ENCODE peak calls at places on chromosomes 1 and 21, in six cellular contexts. U, H, G, P, L and K are unnamed samples.

GRCh38 chr1:235557495-235557894 is 53.2 kb upstream of the B3GALNT2 start:
- DNase-seq in L (no peak), U (no peak), P (no peak), H (no peak), G (no peak), K (no peak)

GRCh38 chr1:162022626-162023025 is 1.0 kb downstream of the OLFML2B start:
- DNase-seq in U (no peak), L (no peak), H (no peak), G (no peak), P (no peak), K (no peak)

GRCh38 chr1:81165963-81166362 is 634.8 kb upstream of the ADGRL2 start:
- DNase-seq in G (no peak), U (no peak), P (no peak), L (peak; percentile 58), H (no peak), K (no peak)

GRCh38 chr21:15741510-15741909 is 11.7 kb downstream of the USP25 start:
- DNase-seq in G (no peak), L (peak; percentile 67), U (peak; percentile 67), P (peak; percentile 24), H (peak; percentile 74), K (no peak)

GRCh38 chr21:16113052-16113715 is 383.4 kb downstream of the USP25 start:
- DNase-seq in H (no peak), P (peak; percentile 48), L (peak; percentile 16), U (no peak), G (no peak), K (no peak)

GRCh38 chr1:203088441-203088840 is 2.6 kb upstream of the MYOG start:
- DNase-seq in L (no peak), P (no peak), U (no peak), H (no peak), G (no peak), K (no peak)

GRCh38 chr1:102640872-102641271 is 467.4 kb downstream of the COL11A1 start:
- DNase-seq in U (no peak), H (peak; percentile 12), G (no peak), P (no peak), L (no peak), K (no peak)

GRCh38 chr1:204172404-204173049 is 6.4 kb upstream of the REN start:
- DNase-seq in H (no peak), L (peak; percentile 16), G (no peak), P (no peak), U (no peak), K (no peak)

GRCh38 chr1:155026154-155026553 is 7.4 kb downstream of the DCST2 start:
- DNase-seq in L (no peak), P (peak; percentile 46), H (no peak), U (no peak), G (no peak), K (no peak)

GRCh38 chr1:210646258-210646616 is 317.5 kb downstream of the HHAT start:
- DNase-seq in L (no peak), H (no peak), G (no peak), U (no peak), P (no peak), K (no peak)

GRCh38 chr1:15945832-15946448 is 30.0 kb downstream of the ZBTB17 start:
- DNase-seq in P (no peak), L (no peak), G (no peak), H (no peak), U (no peak), K (no peak)

GRCh38 chr1:187570166-187570565 is 741.4 kb downstream of the PLA2G4A start:
- DNase-seq in G (no peak), P (no peak), L (no peak), U (no peak), H (no peak), K (no peak)

DNA sequence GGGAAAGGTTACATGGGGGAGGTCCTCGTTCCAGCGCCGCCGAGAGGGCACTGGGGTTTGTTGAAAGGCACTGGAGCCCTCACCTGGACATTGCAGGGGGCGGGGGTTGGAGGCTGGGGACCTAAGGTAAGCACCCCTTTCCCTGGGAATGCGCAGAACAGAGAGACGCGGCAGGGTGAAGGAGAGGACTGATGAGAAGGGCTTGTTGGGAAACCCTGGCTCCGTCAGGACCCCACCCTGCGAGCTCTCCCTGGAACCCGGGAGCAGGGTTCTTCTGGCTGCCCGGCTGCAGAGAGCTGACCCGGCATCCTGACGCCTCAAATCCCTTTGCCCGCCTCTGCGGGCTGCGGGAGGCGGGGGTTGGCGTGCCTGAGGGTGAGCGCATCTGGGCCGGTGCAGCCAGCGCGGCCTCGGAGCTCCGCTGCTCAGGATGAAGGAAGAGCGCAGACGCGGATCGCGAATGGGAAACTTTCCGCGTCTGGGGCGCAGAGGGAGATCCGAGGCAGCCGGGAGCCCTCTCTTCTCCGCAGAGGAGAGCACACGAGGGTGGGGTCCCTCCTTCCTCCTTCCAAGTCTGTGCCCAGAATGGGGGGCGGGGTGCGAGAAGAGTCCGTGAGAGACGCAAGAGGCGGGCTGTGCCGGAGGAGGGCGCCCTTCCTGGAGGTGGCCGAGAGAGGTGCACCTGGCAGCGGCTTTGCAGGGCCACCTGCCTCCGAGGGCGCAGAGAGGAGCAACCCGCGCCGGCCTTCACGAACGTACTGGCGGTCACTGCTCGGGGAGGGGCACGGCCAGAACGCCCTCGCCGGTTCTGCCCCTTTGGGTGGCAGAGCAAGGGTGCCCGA is 2.4 kb downstream of the IGSF21 start:
- DNase-seq in L (no peak), P (no peak), G (peak; percentile 75), H (no peak), U (no peak), K (no peak)
- H3K4me3 ChIP-seq in L (no peak overlapping the region), P (no peak overlapping the region), G (peak overlapping the region; percentile 38), H (no peak overlapping the region), U (no peak overlapping the region), K (no peak overlapping the region)

GRCh38 chr1:66331641-66332523 is 202.1 kb upstream of the SGIP1 start:
- DNase-seq in L (peak; percentile 85), H (peak; percentile 78), P (peak; percentile 71), U (peak; percentile 88), G (peak; percentile 79), K (peak; percentile 84)
- TF ChIP-seq CTCF in L (peak; percentile 35), H (peak; percentile 18), P (peak; percentile 46), U (peak; percentile 19), G (peak; percentile 47), K (peak; percentile 54)

DNA sequence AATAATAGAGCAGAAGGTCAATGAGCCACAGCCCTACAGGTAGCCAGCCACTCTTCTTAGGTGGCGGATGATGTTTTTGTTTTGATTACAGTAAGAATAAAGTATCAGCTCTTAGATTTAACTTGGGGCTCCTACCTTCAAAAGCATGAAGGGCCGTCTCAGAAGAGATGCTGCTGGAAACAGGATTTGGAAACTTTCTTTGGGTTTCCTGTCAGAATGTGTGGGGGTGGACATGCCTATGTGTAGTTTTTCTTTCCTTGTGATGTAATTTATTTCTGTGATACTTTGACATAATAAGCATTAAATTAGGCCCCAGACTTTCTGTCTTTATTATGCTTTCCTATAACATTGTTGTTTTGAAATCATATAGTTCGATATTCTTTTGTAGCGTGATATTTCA is 1.5 kb downstream of the RAP1A start:
- DNase-seq in H (peak; percentile 12), P (no peak), U (no peak), G (no peak), L (peak; percentile 11), K (no peak)
- H3K4me3 ChIP-seq in H (peak overlapping the region; percentile 95), P (peak overlapping the region; percentile 88), U (peak overlapping the region; percentile 81), G (peak overlapping the region; percentile 90), L (peak overlapping the region; percentile 99), K (peak overlapping the region; percentile 63)

DNA sequence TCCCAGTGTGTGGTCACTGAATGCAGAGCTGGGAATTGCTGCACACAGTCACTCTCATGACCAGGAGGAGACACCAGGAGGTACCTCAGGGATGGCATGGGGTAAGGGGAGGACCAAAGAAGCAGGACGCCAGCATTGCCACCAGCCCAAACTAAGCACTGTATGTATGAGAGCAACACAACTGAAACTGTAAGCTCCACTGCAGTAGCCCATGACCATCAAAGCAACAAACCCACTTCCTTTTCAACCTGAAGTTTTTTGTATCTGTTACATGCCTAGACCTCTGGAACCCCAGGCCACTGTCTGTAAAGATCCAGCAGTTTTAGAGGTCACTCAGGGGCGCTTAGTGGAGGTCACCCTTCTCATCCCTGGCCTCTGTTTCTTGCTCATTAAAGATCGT is 164.3 kb downstream of the SETD4 start:
- DNase-seq in P (no peak), H (no peak), G (no peak), U (no peak), L (no peak), K (no peak)
- TF ChIP-seq CTCF in P (no peak), H (no peak), G (no peak), U (no peak), L (no peak), K (no peak)

DNA sequence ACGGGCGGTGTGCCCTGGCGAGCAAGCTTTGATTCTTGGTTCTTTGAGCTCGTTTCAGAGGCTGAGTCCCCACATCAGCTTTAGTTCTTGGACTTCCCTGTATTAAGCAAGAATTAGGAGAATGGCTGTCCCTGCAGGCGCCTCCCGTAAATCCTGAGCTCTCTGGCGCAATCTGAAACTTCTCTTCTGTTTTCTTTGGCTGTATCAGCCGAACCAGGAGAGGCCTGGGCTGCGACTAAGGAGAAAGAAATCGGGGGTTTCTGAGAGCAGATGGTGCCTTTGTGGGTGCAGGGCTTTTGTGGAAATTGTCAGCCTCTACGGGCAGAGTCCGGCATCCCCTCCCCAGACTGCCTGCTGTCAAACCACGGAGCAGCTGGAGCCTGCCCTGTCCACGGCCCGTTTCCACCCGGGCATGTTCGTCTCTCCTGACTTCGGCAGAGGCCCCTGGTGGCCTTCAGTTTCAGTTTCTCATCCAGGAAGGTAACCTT is 17.9 kb downstream of the CSTB start:
- DNase-seq in P (peak; percentile 51), H (no peak), U (peak; percentile 70), G (peak; percentile 86), L (peak; percentile 70), K (peak; percentile 37)
- H3K4me3 ChIP-seq in P (no peak overlapping the region), H (no peak overlapping the region), U (peak overlapping the region; percentile 1), G (peak overlapping the region; percentile 40), L (no peak overlapping the region), K (no peak overlapping the region)

DNA sequence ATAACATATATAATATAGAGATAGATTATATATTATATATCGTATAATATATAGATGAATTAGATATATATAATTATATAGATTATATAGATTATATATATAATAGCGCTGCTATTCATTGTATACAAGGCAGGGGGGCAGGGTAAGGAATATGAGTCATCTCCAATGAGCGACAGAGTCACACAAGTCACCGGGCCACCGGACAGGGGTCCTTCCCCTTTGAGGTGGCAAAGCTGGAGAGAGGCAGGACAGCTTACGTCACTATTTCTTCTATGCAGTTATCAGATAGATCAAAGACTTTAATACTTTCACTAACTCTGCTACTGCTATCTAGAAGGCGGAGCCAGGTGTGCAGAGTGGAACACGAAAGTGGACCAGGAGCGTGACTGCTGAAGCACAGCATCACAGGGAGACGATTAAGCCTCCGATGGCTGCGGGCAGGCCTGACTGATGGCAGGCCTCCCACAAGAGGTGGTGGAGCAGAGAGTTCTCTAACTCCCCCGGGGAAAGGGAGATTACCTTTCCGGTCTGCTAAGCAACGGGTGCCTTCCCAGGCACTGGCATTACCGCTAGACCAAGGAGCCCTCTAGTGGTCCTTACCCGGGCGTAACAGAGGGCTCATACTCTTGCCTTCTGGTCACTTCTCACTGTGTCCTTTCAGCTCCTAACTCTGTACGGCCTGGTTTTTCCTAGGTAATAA is 2154.7 kb downstream of the MRPL39 start:
- DNase-seq in P (no peak), G (no peak), L (no peak), U (no peak), H (no peak), K (no peak)
- TF ChIP-seq CTCF in P (no peak), G (no peak), L (no peak), U (peak; percentile 14), H (no peak), K (no peak)